ENCODE peak calls at places on chromosomes 2 and 18, in four cellular contexts. Q, K, T and M are unnamed samples.

GRCh38 chr2:182229288-182229687 is 197.5 kb downstream of the PDE1A start:
- DNase-seq in Q (peak; percentile 5), K (no peak), T (no peak), M (no peak)

GRCh38 chr2:627340-627709 is 49.9 kb downstream of the TMEM18 start:
- DNase-seq in Q (no peak), K (no peak), T (no peak), M (no peak)

GRCh38 chr2:194304191-194304590 is 1352.8 kb upstream of the SLC39A10 start:
- DNase-seq in Q (no peak), K (no peak), T (no peak), M (no peak)

GRCh38 chr2:45684756-45685155 is 33.3 kb downstream of the PRKCE start:
- DNase-seq in Q (no peak), K (no peak), T (no peak), M (no peak)

GRCh38 chr2:120771556-120772208 is 36.0 kb downstream of the GLI2 start:
- DNase-seq in Q (peak; percentile 91), K (peak; percentile 45), T (peak; percentile 82), M (no peak)

GRCh38 chr18:46343940-46344372 is 239.8 kb downstream of the HAUS1 start:
- DNase-seq in Q (no peak), K (peak; percentile 13), T (no peak), M (peak; percentile 69)

GRCh38 chr2:9745153-9745899 is 97.9 kb upstream of the TAF1B start:
- DNase-seq in Q (no peak), K (peak; percentile 63), T (no peak), M (no peak)

GRCh38 chr18:37481491-37481890 is 84.1 kb downstream of the CELF4 start:
- DNase-seq in Q (no peak), K (no peak), T (no peak), M (no peak)

GRCh38 chr2:152635635-152636298 is 81.5 kb downstream of the PRPF40A start:
- DNase-seq in Q (peak; percentile 65), K (peak; percentile 67), T (no peak), M (peak; percentile 58)

GRCh38 chr2:30894498-30895119 is 87.4 kb upstream of the CAPN13 start:
- DNase-seq in Q (no peak), K (no peak), T (no peak), M (no peak)
- H3K27me3 ChIP-seq in Q (no peaks in the 10 kb centered on the region), K (no peaks in the 10 kb centered on the region), T (no peaks in the 10 kb centered on the region), M (no peaks in the 10 kb centered on the region)

GRCh38 chr2:95076705-95077520 is 44.7 kb downstream of the MRPS5 start:
- DNase-seq in Q (peak; percentile 36), K (peak; percentile 91), T (no peak), M (peak; percentile 55)
- H3K4me3 ChIP-seq in Q (peak overlapping the region; percentile 41), K (no peak overlapping the region), T (peak overlapping the region; percentile 41), M (peak overlapping the region; percentile 42)

DNA sequence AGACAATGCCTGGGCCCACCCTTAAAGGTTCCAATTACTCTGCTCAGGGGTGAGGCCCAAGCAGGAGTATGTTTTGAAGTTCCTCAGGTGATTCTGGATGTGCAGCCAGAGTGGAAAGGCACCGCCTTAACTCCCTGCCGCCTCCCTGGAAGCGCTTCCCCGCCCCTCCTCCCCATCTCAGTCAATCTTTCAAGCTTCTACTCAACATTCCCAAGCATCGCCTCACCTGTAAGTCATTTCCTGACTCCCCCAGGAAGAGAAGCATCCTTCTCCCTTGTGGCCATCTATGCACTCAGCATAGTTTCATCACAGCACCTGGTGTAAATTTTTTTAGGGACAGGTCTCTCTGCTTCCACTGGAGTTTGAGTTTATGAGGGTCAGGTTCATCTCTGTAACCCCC is 67.5 kb downstream of the MYL12B start:
- DNase-seq in Q (no peak), K (no peak), T (no peak), M (no peak)
- TF ChIP-seq CTCF in Q (no peak), K (no peak), T (no peak), M (no peak)

GRCh38 chr2:1979569-1979968 is 235.3 kb upstream of the PXDN start:
- DNase-seq in Q (no peak), K (no peak), T (no peak), M (no peak)

GRCh38 chr2:1981850-1982249 is 237.5 kb upstream of the PXDN start:
- DNase-seq in Q (no peak), K (no peak), T (no peak), M (no peak)

GRCh38 chr2:1977655-1978054 is 233.3 kb upstream of the PXDN start:
- DNase-seq in Q (no peak), K (no peak), T (no peak), M (no peak)

GRCh38 chr2:1979101-1979500 is 234.8 kb upstream of the PXDN start:
- DNase-seq in Q (no peak), K (no peak), T (no peak), M (no peak)

DNA sequence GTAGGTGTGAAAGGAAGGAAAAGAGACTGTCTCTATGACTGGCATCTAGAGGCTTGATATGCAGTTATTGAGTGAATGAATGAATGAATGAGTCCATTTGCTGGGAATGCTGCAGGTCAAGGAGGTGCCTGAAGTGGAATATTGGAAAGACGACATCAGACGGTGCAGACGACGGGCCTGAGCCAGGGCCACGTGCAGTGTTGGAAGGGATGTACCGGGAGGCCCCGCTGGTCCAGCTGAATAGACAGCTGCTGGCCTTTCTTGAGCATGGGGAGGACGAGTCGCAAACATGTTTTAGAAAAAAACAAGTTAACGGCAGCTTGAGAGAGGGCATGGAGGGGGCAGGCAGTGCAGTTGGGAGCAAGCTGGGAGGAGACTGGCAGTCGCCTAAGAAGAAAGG is 237.1 kb upstream of the PXDN start:
- DNase-seq in Q (no peak), K (no peak), T (no peak), M (no peak)
- H3K27me3 ChIP-seq in Q (no peaks in the 10 kb centered on the region), K (no peaks in the 10 kb centered on the region), T (no peaks in the 10 kb centered on the region), M (no peaks in the 10 kb centered on the region)

GRCh38 chr2:117850015-117850414 is 35.5 kb downstream of the DDX18 start:
- DNase-seq in Q (no peak), K (no peak), T (no peak), M (no peak)

GRCh38 chr2:117851969-117852368 is 37.5 kb downstream of the DDX18 start:
- DNase-seq in Q (no peak), K (no peak), T (no peak), M (no peak)

GRCh38 chr2:117853873-117854272 is 39.4 kb downstream of the DDX18 start:
- DNase-seq in Q (no peak), K (no peak), T (no peak), M (no peak)

GRCh38 chr2:117853316-117853715 is 38.8 kb downstream of the DDX18 start:
- DNase-seq in Q (no peak), K (no peak), T (no peak), M (no peak)

DNA sequence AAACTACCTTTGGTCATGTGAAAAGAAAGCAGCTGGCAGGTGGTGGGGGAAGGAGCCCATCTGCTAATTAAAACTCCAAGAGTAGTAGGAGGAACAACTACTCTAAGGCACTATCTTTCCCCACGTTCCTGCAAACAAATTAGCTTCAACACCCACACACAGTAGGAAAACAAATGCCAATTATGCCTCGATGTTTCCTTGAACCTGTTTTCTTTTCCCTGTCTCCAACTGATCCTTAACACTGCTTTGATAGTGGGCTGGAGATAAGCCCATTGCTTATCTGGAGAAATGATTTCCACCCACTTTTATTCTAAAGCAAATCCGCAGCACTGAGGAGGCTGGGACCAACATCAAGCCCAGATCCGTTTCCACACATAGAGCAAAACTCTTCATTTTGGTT is 36.0 kb downstream of the DDX18 start:
- DNase-seq in Q (no peak), K (no peak), T (no peak), M (no peak)
- H3K4me3 ChIP-seq in Q (no peak overlapping the region), K (no peak overlapping the region), T (no peak overlapping the region), M (no peak overlapping the region)